ENCODE peak calls at places on chromosomes 3 and 15, in nine cellular contexts. P, N, Y, B, Z, Q, O, C and I are unnamed samples.

GRCh38 chr15:42719051-42719450 is 17.9 kb downstream of the CDAN1 start:
- DNase-seq in P (no peak), N (no peak), Y (no peak), B (no peak), Z (no peak), Q (no peak), O (no peak), C (no peak), I (no peak)

GRCh38 chr3:171054921-171055320 is 28.4 kb upstream of the SLC2A2 start:
- DNase-seq in P (peak; percentile 13), N (no peak), Y (no peak), B (no peak), Z (no peak), Q (no peak), O (no peak), C (no peak), I (no peak)

GRCh38 chr3:48478631-48479555 is 25.1 kb downstream of the SHISA5 start:
- DNase-seq in P (no peak), N (no peak), Y (no peak), B (no peak), Z (no peak), Q (peak; percentile 57), O (peak; percentile 50), C (no peak), I (peak; percentile 49)

GRCh38 chr3:171028025-171028778 is 1.7 kb upstream of the SLC2A2 start:
- DNase-seq in P (peak; percentile 92), N (peak; percentile 80), Y (peak; percentile 59), B (no peak), Z (peak; percentile 67), Q (peak; percentile 69), O (no peak), C (peak; percentile 37), I (no peak)

GRCh38 chr3:52452126-52452525 is 1.7 kb downstream of the TNNC1 start:
- DNase-seq in P (no peak), N (no peak), Y (no peak), B (no peak), Z (no peak), Q (no peak), O (no peak), C (no peak), I (no peak)

GRCh38 chr15:70575251-70576227 is 187.8 kb downstream of the UACA start:
- DNase-seq in P (peak; percentile 64), N (no peak), Y (no peak), B (no peak), Z (no peak), Q (no peak), O (no peak), C (peak; percentile 63), I (no peak)

GRCh38 chr3:18424862-18425640 is at the start of gene SATB1:
- DNase-seq in P (peak; percentile 60), N (peak; percentile 63), Y (no peak), B (peak; percentile 31), Z (no peak), Q (peak; percentile 67), O (peak; percentile 62), C (peak; percentile 2), I (peak; percentile 55)

GRCh38 chr15:89781055-89781454 is 4.9 kb downstream of the MESP2 start:
- DNase-seq in P (no peak), N (no peak), Y (peak; percentile 33), B (no peak), Z (no peak), Q (peak; percentile 26), O (no peak), C (no peak), I (no peak)

GRCh38 chr3:193768069-193768391 is 175.0 kb downstream of the OPA1 start:
- DNase-seq in P (peak; percentile 6), N (no peak), Y (no peak), B (no peak), Z (no peak), Q (no peak), O (no peak), C (no peak), I (no peak)

GRCh38 chr3:112074616-112075497 is 11.3 kb upstream of the C3orf52 start:
- DNase-seq in P (peak; percentile 80), N (peak; percentile 88), Y (peak; percentile 98), B (peak; percentile 80), Z (peak; percentile 76), Q (peak; percentile 15), O (no peak), C (peak; percentile 87), I (no peak)

GRCh38 chr3:12638105-12638504 is 25.8 kb downstream of the RAF1 start:
- DNase-seq in P (peak; percentile 57), N (no peak), Y (no peak), B (no peak), Z (no peak), Q (no peak), O (no peak), C (no peak), I (no peak)

GRCh38 chr3:177754508-177754921 is 557.2 kb upstream of the TBL1XR1 start:
- DNase-seq in P (no peak), N (no peak), Y (no peak), B (no peak), Z (no peak), Q (no peak), O (no peak), C (no peak), I (no peak)

GRCh38 chr15:58361291-58361759 is 70.5 kb upstream of the LIPC start:
- DNase-seq in P (peak; percentile 96), N (no peak), Y (peak; percentile 25), B (no peak), Z (peak; percentile 71), Q (no peak), O (no peak), C (peak; percentile 87), I (no peak)

GRCh38 chr15:76057332-76058000 is 2.3 kb upstream of the TMEM266 start:
- DNase-seq in P (peak; percentile 34), N (no peak), Y (peak; percentile 45), B (peak; percentile 44), Z (peak; percentile 35), Q (peak; percentile 59), O (peak; percentile 60), C (peak; percentile 14), I (no peak)

GRCh38 chr15:38072507-38073277 is 138.3 kb downstream of the TMCO5A start:
- DNase-seq in P (peak; percentile 77), N (peak; percentile 99), Y (peak; percentile 73), B (no peak), Z (peak; percentile 41), Q (peak; percentile 32), O (peak; percentile 92), C (peak; percentile 77), I (no peak)

GRCh38 chr15:40825661-40826088 is 2.8 kb downstream of the PPP1R14D start:
- DNase-seq in P (peak; percentile 72), N (peak; percentile 27), Y (no peak), B (no peak), Z (no peak), Q (no peak), O (no peak), C (no peak), I (no peak)

GRCh38 chr3:194487289-194488006 is 646 bp upstream of the ATP13A3 start:
- DNase-seq in P (no peak), N (peak; percentile 81), Y (no peak), B (no peak), Z (no peak), Q (peak; percentile 37), O (peak; percentile 72), C (no peak), I (peak; percentile 7)

GRCh38 chr15:79682851-79683288 is 213.9 kb downstream of the MTHFS start:
- DNase-seq in P (peak; percentile 73), N (no peak), Y (peak; percentile 48), B (no peak), Z (no peak), Q (no peak), O (no peak), C (no peak), I (no peak)

GRCh38 chr3:55264933-55265332 is 222.2 kb downstream of the WNT5A start:
- DNase-seq in P (no peak), N (no peak), Y (no peak), B (no peak), Z (no peak), Q (no peak), O (no peak), C (no peak), I (no peak)

GRCh38 chr15:57334257-57334656 is 42.0 kb upstream of the CGNL1 start:
- DNase-seq in P (no peak), N (peak; percentile 53), Y (peak; percentile 59), B (no peak), Z (peak; percentile 51), Q (no peak), O (no peak), C (no peak), I (no peak)

GRCh38 chr3:47009225-47010049 is 30.0 kb downstream of the NBEAL2 start:
- DNase-seq in P (peak; percentile 93), N (peak; percentile 95), Y (peak; percentile 79), B (peak; percentile 80), Z (no peak), Q (peak; percentile 78), O (peak; percentile 53), C (peak; percentile 57), I (peak; percentile 62)

GRCh38 chr3:119350114-119350513 is 55.9 kb downstream of the ARHGAP31 start:
- DNase-seq in P (no peak), N (peak; percentile 59), Y (no peak), B (no peak), Z (no peak), Q (no peak), O (no peak), C (no peak), I (no peak)

GRCh38 chr3:150319900-150320299 is 88.2 kb upstream of the TSC22D2 start:
- DNase-seq in P (peak; percentile 95), N (peak; percentile 38), Y (peak; percentile 92), B (no peak), Z (peak; percentile 85), Q (no peak), O (no peak), C (peak; percentile 76), I (no peak)

GRCh38 chr3:66500575-66501482 is at the start of gene LRIG1:
- DNase-seq in P (peak; percentile 97), N (peak; percentile 98), Y (peak; percentile 93), B (peak; percentile 89), Z (peak; percentile 94), Q (peak; percentile 98), O (peak; percentile 99), C (peak; percentile 85), I (peak; percentile 97)

GRCh38 chr15:28876131-28876844 is 9.5 kb upstream of the APBA2 start:
- DNase-seq in P (no peak), N (peak; percentile 76), Y (no peak), B (no peak), Z (no peak), Q (no peak), O (no peak), C (no peak), I (no peak)

GRCh38 chr3:188993140-188993539 is 178.6 kb upstream of the TPRG1 start:
- DNase-seq in P (no peak), N (no peak), Y (no peak), B (no peak), Z (no peak), Q (no peak), O (no peak), C (no peak), I (no peak)

GRCh38 chr3:108132727-108133373 is 42.0 kb upstream of the CD47 start:
- DNase-seq in P (no peak), N (no peak), Y (peak; percentile 50), B (no peak), Z (peak; percentile 10), Q (no peak), O (no peak), C (no peak), I (no peak)

GRCh38 chr15:21267231-21267630 is 173.1 kb downstream of the POTEB3 start:
- DNase-seq in P (no peak), N (no peak), Y (no peak), B (no peak), Z (no peak), Q (no peak), O (no peak), C (no peak), I (no peak)

GRCh38 chr3:123089611-123090301 is 22.9 kb downstream of the PDIA5 start:
- DNase-seq in P (peak; percentile 84), N (no peak), Y (no peak), B (no peak), Z (no peak), Q (no peak), O (no peak), C (no peak), I (no peak)

GRCh38 chr3:187952849-187953248 is 201.1 kb upstream of the LPP start:
- DNase-seq in P (peak; percentile 9), N (no peak), Y (peak; percentile 16), B (no peak), Z (no peak), Q (no peak), O (no peak), C (no peak), I (no peak)